ENCODE peak calls at places on chromosomes 13 and 19, in nine cellular contexts. C, J, P, Q, A, I, T, M and F are unnamed samples.

GRCh38 chr13:94325660-94326059 is 153.8 kb downstream of the DCT start:
- DNase-seq in C (no peak), J (no peak), P (no peak), Q (no peak), A (no peak), I (no peak), T (peak; percentile 21), M (no peak), F (no peak)

GRCh38 chr13:35866801-35867200 is 264.4 kb downstream of the DCLK1 start:
- DNase-seq in C (no peak), J (no peak), P (peak; percentile 29), Q (no peak), A (no peak), I (no peak), T (no peak), M (no peak), F (no peak)

GRCh38 chr13:111575719-111576118 is 255.3 kb downstream of the TEX29 start:
- DNase-seq in C (no peak), J (no peak), P (no peak), Q (no peak), A (no peak), I (no peak), T (no peak), M (no peak), F (no peak)

GRCh38 chr13:102699419-102699961 is 4.6 kb upstream of the METTL21C start:
- DNase-seq in C (no peak), J (no peak), P (no peak), Q (no peak), A (no peak), I (no peak), T (no peak), M (no peak), F (no peak)

GRCh38 chr13:42354246-42355117 is 82.5 kb downstream of the AKAP11 start:
- DNase-seq in C (no peak), J (no peak), P (peak; percentile 97), Q (no peak), A (no peak), I (peak; percentile 26), T (peak; percentile 19), M (no peak), F (no peak)

GRCh38 chr19:1136201-1136600 is 32.4 kb downstream of the GPX4 start:
- DNase-seq in C (peak; percentile 89), J (no peak), P (no peak), Q (no peak), A (no peak), I (peak; percentile 65), T (no peak), M (no peak), F (no peak)

GRCh38 chr19:16660763-16661479 is at the start of gene TMEM38A:
- DNase-seq in C (peak; percentile 86), J (no peak), P (no peak), Q (peak; percentile 86), A (peak; percentile 79), I (peak; percentile 65), T (peak; percentile 54), M (no peak), F (peak; percentile 71)

GRCh38 chr13:108003626-108004025 is 211.7 kb downstream of the LIG4 start:
- DNase-seq in C (no peak), J (no peak), P (no peak), Q (no peak), A (no peak), I (no peak), T (no peak), M (no peak), F (no peak)

GRCh38 chr13:20475927-20476691 is 49.5 kb downstream of the CRYL1 start:
- DNase-seq in C (no peak), J (no peak), P (peak; percentile 43), Q (no peak), A (no peak), I (peak; percentile 76), T (peak; percentile 43), M (no peak), F (no peak)

GRCh38 chr13:36310417-36311108 is 12.9 kb upstream of the CCDC169 start:
- DNase-seq in C (no peak), J (no peak), P (peak; percentile 26), Q (no peak), A (no peak), I (peak; percentile 18), T (no peak), M (no peak), F (no peak)

GRCh38 chr19:4567584-4568071 is 8.1 kb upstream of the SEMA6B start:
- DNase-seq in C (no peak), J (no peak), P (peak; percentile 31), Q (no peak), A (no peak), I (no peak), T (peak; percentile 91), M (no peak), F (no peak)

GRCh38 chr13:49740870-49741269 is 49.6 kb upstream of the EBPL start:
- DNase-seq in C (no peak), J (no peak), P (no peak), Q (no peak), A (no peak), I (no peak), T (no peak), M (no peak), F (no peak)

GRCh38 chr13:100176781-100177389 is 88.0 kb downstream of the PCCA start:
- DNase-seq in C (no peak), J (no peak), P (peak; percentile 65), Q (no peak), A (no peak), I (no peak), T (no peak), M (no peak), F (no peak)

GRCh38 chr19:4057913-4058695 is 8.6 kb downstream of the ZBTB7A start:
- DNase-seq in C (peak; percentile 98), J (peak; percentile 84), P (peak; percentile 79), Q (peak; percentile 95), A (peak; percentile 95), I (no peak), T (peak; percentile 1), M (peak; percentile 47), F (no peak)

GRCh38 chr13:50990540-50991506 is 81.2 kb downstream of the RNASEH2B start:
- DNase-seq in C (no peak), J (no peak), P (peak; percentile 72), Q (peak; percentile 34), A (no peak), I (no peak), T (peak; percentile 44), M (peak; percentile 23), F (no peak)

GRCh38 chr13:63631006-63631405 is 2215.4 kb upstream of the PCDH20 start:
- DNase-seq in C (no peak), J (no peak), P (no peak), Q (no peak), A (no peak), I (no peak), T (no peak), M (no peak), F (no peak)

GRCh38 chr13:63636231-63636993 is 2220.8 kb upstream of the PCDH20 start:
- DNase-seq in C (no peak), J (no peak), P (peak; percentile 23), Q (no peak), A (no peak), I (no peak), T (peak; percentile 43), M (no peak), F (no peak)
- TF ChIP-seq CTCF in C (no peak), J (no peak), P (peak; percentile 23), Q (no peak), A (no peak), I (no peak), T (peak; percentile 61), M (peak; percentile 7), F (peak; percentile 40)

GRCh38 chr19:47842941-47843340 is 16.1 kb upstream of the TPRX2 start:
- DNase-seq in C (no peak), J (no peak), P (no peak), Q (no peak), A (no peak), I (no peak), T (no peak), M (no peak), F (no peak)
- TF ChIP-seq CTCF in C (no peak), J (no peak), P (no peak), Q (no peak), A (no peak), I (no peak), T (no peak), M (no peak), F (no peak)

DNA sequence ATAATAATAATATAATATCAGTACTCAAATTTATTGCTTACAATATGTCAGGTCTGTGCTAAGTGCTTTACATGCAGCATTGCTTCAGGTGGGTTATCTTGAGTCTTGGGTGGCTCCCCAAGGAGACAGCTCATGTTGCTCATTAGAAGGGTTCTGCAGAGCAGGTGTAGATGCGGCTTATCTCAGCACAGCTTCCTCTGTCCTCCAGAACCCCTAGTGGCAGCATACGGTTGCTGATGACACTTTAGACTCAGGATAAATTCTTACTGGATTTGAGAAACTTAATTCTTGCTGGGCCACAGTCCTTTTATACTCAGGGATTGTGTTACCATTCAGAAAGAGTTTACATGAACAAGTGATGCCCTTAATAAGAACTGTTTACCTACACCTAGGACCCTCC is 8.9 kb downstream of the COG3 start:
- DNase-seq in C (no peak), J (no peak), P (no peak), Q (no peak), A (no peak), I (no peak), T (peak; percentile 71), M (no peak), F (no peak)
- TF ChIP-seq CTCF in C (no peak), J (no peak), P (peak; percentile 26), Q (no peak), A (no peak), I (peak; percentile 18), T (peak; percentile 47), M (no peak), F (peak; percentile 55)

GRCh38 chr19:13833330-13834265 is 38.4 kb downstream of the ZSWIM4 start:
- DNase-seq in C (peak; percentile 99), J (peak; percentile 77), P (peak; percentile 89), Q (peak; percentile 96), A (peak; percentile 99), I (peak; percentile 98), T (peak; percentile 96), M (no peak), F (peak; percentile 94)
- TF ChIP-seq CTCF in C (no peak), J (peak; percentile 25), P (peak; percentile 49), Q (peak; percentile 45), A (no peak), I (peak; percentile 66), T (peak; percentile 75), M (peak; percentile 66), F (peak; percentile 52)